ENCODE peak calls at places on chromosomes 5 and 9, in six cellular contexts. One of them, this sample, is unnamed.

GRCh38 chr5:74543162-74543995 is 97.1 kb downstream of the ENC1 start:
- DNase-seq in A549: peak
- DNase-seq in PC-3: peak
- DNase-seq in posterior vena cava: no peak
- DNase-seq in stimulated activated CD8-positive, alpha-beta memory T cell treated with anti-CD3 and anti-CD28 coated beads, Interleukin-15, amount 100 ng/mL, for 4 hours: no peak
- DNase-seq in activated CD4-positive, CD25-positive, alpha-beta regulatory T cell: no peak
- DNase-seq in this sample: peak

GRCh38 chr9:12996971-12997370 is 222.2 kb downstream of the LURAP1L start:
- DNase-seq in stimulated activated CD8-positive, alpha-beta memory T cell treated with anti-CD3 and anti-CD28 coated beads, Interleukin-15, amount 100 ng/mL, for 4 hours: no peak
- DNase-seq in activated CD4-positive, CD25-positive, alpha-beta regulatory T cell: no peak
- DNase-seq in posterior vena cava: no peak
- DNase-seq in A549: no peak
- DNase-seq in PC-3: no peak
- DNase-seq in this sample: no peak

GRCh38 chr5:59325070-59325469 is 568.5 kb downstream of the PDE4D start:
- DNase-seq in PC-3: no peak
- DNase-seq in stimulated activated CD8-positive, alpha-beta memory T cell treated with anti-CD3 and anti-CD28 coated beads, Interleukin-15, amount 100 ng/mL, for 4 hours: no peak
- DNase-seq in posterior vena cava: no peak
- DNase-seq in A549: no peak
- DNase-seq in activated CD4-positive, CD25-positive, alpha-beta regulatory T cell: no peak
- DNase-seq in this sample: no peak

GRCh38 chr5:109567374-109568044 is 122.2 kb upstream of the MAN2A1 start:
- DNase-seq in activated CD4-positive, CD25-positive, alpha-beta regulatory T cell: no peak
- DNase-seq in stimulated activated CD8-positive, alpha-beta memory T cell treated with anti-CD3 and anti-CD28 coated beads, Interleukin-15, amount 100 ng/mL, for 4 hours: no peak
- DNase-seq in posterior vena cava: no peak
- DNase-seq in PC-3: no peak
- DNase-seq in A549: no peak
- DNase-seq in this sample: peak

GRCh38 chr9:3884736-3885135 is 358.9 kb upstream of the RFX3 start:
- DNase-seq in stimulated activated CD8-positive, alpha-beta memory T cell treated with anti-CD3 and anti-CD28 coated beads, Interleukin-15, amount 100 ng/mL, for 4 hours: no peak
- DNase-seq in PC-3: no peak
- DNase-seq in posterior vena cava: no peak
- DNase-seq in activated CD4-positive, CD25-positive, alpha-beta regulatory T cell: no peak
- DNase-seq in A549: no peak
- DNase-seq in this sample: no peak

GRCh38 chr5:150606476-150606875 is 34.0 kb upstream of the SYNPO start:
- DNase-seq in activated CD4-positive, CD25-positive, alpha-beta regulatory T cell: no peak
- DNase-seq in posterior vena cava: no peak
- DNase-seq in stimulated activated CD8-positive, alpha-beta memory T cell treated with anti-CD3 and anti-CD28 coated beads, Interleukin-15, amount 100 ng/mL, for 4 hours: no peak
- DNase-seq in A549: no peak
- DNase-seq in PC-3: no peak
- DNase-seq in this sample: no peak

GRCh38 chr9:121935744-121936143 is 157.4 kb downstream of the TTLL11 start:
- DNase-seq in A549: no peak
- DNase-seq in stimulated activated CD8-positive, alpha-beta memory T cell treated with anti-CD3 and anti-CD28 coated beads, Interleukin-15, amount 100 ng/mL, for 4 hours: no peak
- DNase-seq in posterior vena cava: no peak
- DNase-seq in PC-3: no peak
- DNase-seq in activated CD4-positive, CD25-positive, alpha-beta regulatory T cell: no peak
- DNase-seq in this sample: no peak

GRCh38 chr5:111394580-111394979 is 117.8 kb downstream of the STARD4 start:
- DNase-seq in PC-3: peak
- DNase-seq in activated CD4-positive, CD25-positive, alpha-beta regulatory T cell: no peak
- DNase-seq in A549: no peak
- DNase-seq in stimulated activated CD8-positive, alpha-beta memory T cell treated with anti-CD3 and anti-CD28 coated beads, Interleukin-15, amount 100 ng/mL, for 4 hours: no peak
- DNase-seq in posterior vena cava: no peak
- DNase-seq in this sample: peak

GRCh38 chr5:126002222-126002897 is 420.8 kb upstream of the GRAMD2B start:
- DNase-seq in stimulated activated CD8-positive, alpha-beta memory T cell treated with anti-CD3 and anti-CD28 coated beads, Interleukin-15, amount 100 ng/mL, for 4 hours: no peak
- DNase-seq in activated CD4-positive, CD25-positive, alpha-beta regulatory T cell: no peak
- DNase-seq in posterior vena cava: peak
- DNase-seq in PC-3: no peak
- DNase-seq in A549: no peak
- DNase-seq in this sample: peak

GRCh38 chr9:35733109-35733541 is 659 bp downstream of the CREB3 start:
- DNase-seq in stimulated activated CD8-positive, alpha-beta memory T cell treated with anti-CD3 and anti-CD28 coated beads, Interleukin-15, amount 100 ng/mL, for 4 hours: no peak
- DNase-seq in posterior vena cava: no peak
- DNase-seq in A549: peak
- DNase-seq in activated CD4-positive, CD25-positive, alpha-beta regulatory T cell: no peak
- DNase-seq in PC-3: peak
- DNase-seq in this sample: peak

GRCh38 chr5:116861097-116861496 is 286.5 kb upstream of the SEMA6A start:
- DNase-seq in stimulated activated CD8-positive, alpha-beta memory T cell treated with anti-CD3 and anti-CD28 coated beads, Interleukin-15, amount 100 ng/mL, for 4 hours: no peak
- DNase-seq in A549: no peak
- DNase-seq in activated CD4-positive, CD25-positive, alpha-beta regulatory T cell: no peak
- DNase-seq in posterior vena cava: no peak
- DNase-seq in PC-3: no peak
- DNase-seq in this sample: no peak

GRCh38 chr9:121842612-121842978 is 191.2 kb downstream of the DAB2IP start:
- DNase-seq in activated CD4-positive, CD25-positive, alpha-beta regulatory T cell: no peak
- DNase-seq in PC-3: peak
- DNase-seq in A549: no peak
- DNase-seq in stimulated activated CD8-positive, alpha-beta memory T cell treated with anti-CD3 and anti-CD28 coated beads, Interleukin-15, amount 100 ng/mL, for 4 hours: no peak
- DNase-seq in posterior vena cava: no peak
- DNase-seq in this sample: peak

GRCh38 chr5:9596256-9596655 is 33.9 kb downstream of the TAS2R1 start:
- DNase-seq in stimulated activated CD8-positive, alpha-beta memory T cell treated with anti-CD3 and anti-CD28 coated beads, Interleukin-15, amount 100 ng/mL, for 4 hours: no peak
- DNase-seq in activated CD4-positive, CD25-positive, alpha-beta regulatory T cell: no peak
- DNase-seq in PC-3: no peak
- DNase-seq in A549: no peak
- DNase-seq in posterior vena cava: no peak
- DNase-seq in this sample: no peak

GRCh38 chr9:136668983-136669790 is 6.5 kb downstream of the EGFL7 start:
- DNase-seq in PC-3: peak
- DNase-seq in activated CD4-positive, CD25-positive, alpha-beta regulatory T cell: no peak
- DNase-seq in posterior vena cava: no peak
- DNase-seq in stimulated activated CD8-positive, alpha-beta memory T cell treated with anti-CD3 and anti-CD28 coated beads, Interleukin-15, amount 100 ng/mL, for 4 hours: no peak
- DNase-seq in A549: peak
- DNase-seq in this sample: no peak

GRCh38 chr5:1961952-1962595 is 79.3 kb upstream of the IRX4 start:
- DNase-seq in PC-3: no peak
- DNase-seq in activated CD4-positive, CD25-positive, alpha-beta regulatory T cell: no peak
- DNase-seq in A549: no peak
- DNase-seq in posterior vena cava: no peak
- DNase-seq in stimulated activated CD8-positive, alpha-beta memory T cell treated with anti-CD3 and anti-CD28 coated beads, Interleukin-15, amount 100 ng/mL, for 4 hours: no peak
- DNase-seq in this sample: no peak

GRCh38 chr5:176810084-176810597 is at the start of gene UNC5A:
- DNase-seq in posterior vena cava: no peak
- DNase-seq in PC-3: peak
- DNase-seq in A549: no peak
- DNase-seq in stimulated activated CD8-positive, alpha-beta memory T cell treated with anti-CD3 and anti-CD28 coated beads, Interleukin-15, amount 100 ng/mL, for 4 hours: peak
- DNase-seq in activated CD4-positive, CD25-positive, alpha-beta regulatory T cell: peak
- DNase-seq in this sample: peak

GRCh38 chr5:168072665-168073064 is 218.8 kb upstream of the WWC1 start:
- DNase-seq in A549: no peak
- DNase-seq in stimulated activated CD8-positive, alpha-beta memory T cell treated with anti-CD3 and anti-CD28 coated beads, Interleukin-15, amount 100 ng/mL, for 4 hours: no peak
- DNase-seq in activated CD4-positive, CD25-positive, alpha-beta regulatory T cell: no peak
- DNase-seq in posterior vena cava: no peak
- DNase-seq in PC-3: no peak
- DNase-seq in this sample: no peak

GRCh38 chr9:70053864-70054263 is 10.2 kb downstream of the MAMDC2 start:
- DNase-seq in stimulated activated CD8-positive, alpha-beta memory T cell treated with anti-CD3 and anti-CD28 coated beads, Interleukin-15, amount 100 ng/mL, for 4 hours: no peak
- DNase-seq in activated CD4-positive, CD25-positive, alpha-beta regulatory T cell: no peak
- DNase-seq in posterior vena cava: no peak
- DNase-seq in A549: no peak
- DNase-seq in PC-3: peak
- DNase-seq in this sample: peak

GRCh38 chr5:107389130-107389553 is 281.6 kb downstream of the EFNA5 start:
- DNase-seq in posterior vena cava: no peak
- DNase-seq in A549: no peak
- DNase-seq in stimulated activated CD8-positive, alpha-beta memory T cell treated with anti-CD3 and anti-CD28 coated beads, Interleukin-15, amount 100 ng/mL, for 4 hours: no peak
- DNase-seq in PC-3: peak
- DNase-seq in activated CD4-positive, CD25-positive, alpha-beta regulatory T cell: no peak
- DNase-seq in this sample: peak

GRCh38 chr5:131305906-131306305 is 42.1 kb downstream of the CDC42SE2 start:
- DNase-seq in posterior vena cava: no peak
- DNase-seq in A549: no peak
- DNase-seq in stimulated activated CD8-positive, alpha-beta memory T cell treated with anti-CD3 and anti-CD28 coated beads, Interleukin-15, amount 100 ng/mL, for 4 hours: no peak
- DNase-seq in activated CD4-positive, CD25-positive, alpha-beta regulatory T cell: no peak
- DNase-seq in PC-3: no peak
- DNase-seq in this sample: no peak